ENCODE peak calls at places on chromosomes 2 and 18, in nine cellular contexts. One of them, this sample, is unnamed.

GRCh38 chr18:27824841-27825720 is 351.8 kb downstream of the CDH2 start:
- DNase-seq in RPMI7951: no peak
- DNase-seq in kidney glomerular epithelial cell: no peak
- DNase-seq in breast epithelium: no peak
- DNase-seq in sciatic nerve: no peak
- DNase-seq in EH: no peak
- DNase-seq in amniotic epithelial cell: no peak
- DNase-seq in HEK293T: no peak
- DNase-seq in iPS-NIHi11: no peak
- DNase-seq in this sample: no peak

GRCh38 chr2:12636837-12637581 is 79.7 kb upstream of the TRIB2 start:
- DNase-seq in RPMI7951: peak; percentile 14
- DNase-seq in kidney glomerular epithelial cell: no peak
- DNase-seq in breast epithelium: no peak
- DNase-seq in sciatic nerve: no peak
- DNase-seq in EH: peak; percentile 72
- DNase-seq in amniotic epithelial cell: peak; percentile 18
- DNase-seq in HEK293T: no peak
- DNase-seq in iPS-NIHi11: no peak
- DNase-seq in this sample: no peak

GRCh38 chr2:180021850-180022249 is 14.8 kb upstream of the CWC22 start:
- DNase-seq in RPMI7951: no peak
- DNase-seq in kidney glomerular epithelial cell: no peak
- DNase-seq in breast epithelium: no peak
- DNase-seq in sciatic nerve: no peak
- DNase-seq in EH: no peak
- DNase-seq in amniotic epithelial cell: no peak
- DNase-seq in HEK293T: no peak
- DNase-seq in iPS-NIHi11: no peak
- DNase-seq in this sample: no peak

GRCh38 chr2:238119756-238120462 is 18.6 kb upstream of the KLHL30 start:
- DNase-seq in RPMI7951: no peak
- DNase-seq in kidney glomerular epithelial cell: no peak
- DNase-seq in breast epithelium: no peak
- DNase-seq in sciatic nerve: no peak
- DNase-seq in EH: no peak
- DNase-seq in amniotic epithelial cell: no peak
- DNase-seq in HEK293T: no peak
- DNase-seq in iPS-NIHi11: no peak
- DNase-seq in this sample: no peak

GRCh38 chr2:105431367-105432088 is 32.7 kb upstream of the FHL2 start:
- DNase-seq in RPMI7951: peak; percentile 71
- DNase-seq in kidney glomerular epithelial cell: no peak
- DNase-seq in breast epithelium: peak; percentile 34
- DNase-seq in sciatic nerve: peak; percentile 77
- DNase-seq in EH: peak; percentile 59
- DNase-seq in amniotic epithelial cell: peak; percentile 77
- DNase-seq in HEK293T: no peak
- DNase-seq in iPS-NIHi11: no peak
- DNase-seq in this sample: no peak

GRCh38 chr2:174336403-174337336 is 1.9 kb downstream of the SP9 start:
- DNase-seq in RPMI7951: peak; percentile 17
- DNase-seq in kidney glomerular epithelial cell: no peak
- DNase-seq in breast epithelium: no peak
- DNase-seq in sciatic nerve: no peak
- DNase-seq in EH: peak; percentile 11
- DNase-seq in amniotic epithelial cell: no peak
- DNase-seq in HEK293T: peak; percentile 55
- DNase-seq in iPS-NIHi11: peak; percentile 69
- DNase-seq in this sample: no peak

GRCh38 chr2:11177871-11178598 is 22.8 kb downstream of the SLC66A3 start:
- DNase-seq in RPMI7951: peak; percentile 46
- DNase-seq in kidney glomerular epithelial cell: no peak
- DNase-seq in breast epithelium: no peak
- DNase-seq in sciatic nerve: no peak
- DNase-seq in EH: peak; percentile 44
- DNase-seq in amniotic epithelial cell: peak; percentile 36
- DNase-seq in HEK293T: no peak
- DNase-seq in iPS-NIHi11: no peak
- DNase-seq in this sample: no peak

GRCh38 chr2:38104598-38104997 is 28.6 kb upstream of the CYP1B1 start:
- DNase-seq in RPMI7951: no peak
- DNase-seq in kidney glomerular epithelial cell: no peak
- DNase-seq in breast epithelium: no peak
- DNase-seq in sciatic nerve: no peak
- DNase-seq in EH: no peak
- DNase-seq in amniotic epithelial cell: no peak
- DNase-seq in HEK293T: no peak
- DNase-seq in iPS-NIHi11: no peak
- DNase-seq in this sample: no peak

GRCh38 chr2:1809726-1810125 is 65.4 kb upstream of the PXDN start:
- DNase-seq in RPMI7951: no peak
- DNase-seq in kidney glomerular epithelial cell: no peak
- DNase-seq in breast epithelium: no peak
- DNase-seq in sciatic nerve: no peak
- DNase-seq in EH: no peak
- DNase-seq in amniotic epithelial cell: no peak
- DNase-seq in HEK293T: no peak
- DNase-seq in iPS-NIHi11: no peak
- DNase-seq in this sample: no peak

GRCh38 chr18:3089579-3089978 is 76.6 kb upstream of the LPIN2 start:
- DNase-seq in RPMI7951: no peak
- DNase-seq in kidney glomerular epithelial cell: no peak
- DNase-seq in breast epithelium: no peak
- DNase-seq in sciatic nerve: no peak
- DNase-seq in EH: no peak
- DNase-seq in amniotic epithelial cell: peak; percentile 12
- DNase-seq in HEK293T: no peak
- DNase-seq in iPS-NIHi11: no peak
- DNase-seq in this sample: no peak

GRCh38 chr2:158509928-158510797 is 53.4 kb downstream of the PKP4 start:
- DNase-seq in RPMI7951: peak; percentile 39
- DNase-seq in kidney glomerular epithelial cell: no peak
- DNase-seq in breast epithelium: no peak
- DNase-seq in sciatic nerve: no peak
- DNase-seq in EH: peak; percentile 74
- DNase-seq in amniotic epithelial cell: peak; percentile 37
- DNase-seq in HEK293T: no peak
- DNase-seq in iPS-NIHi11: no peak
- DNase-seq in this sample: peak; percentile 56

GRCh38 chr2:145066151-145066661 is 546.3 kb upstream of the ZEB2 start:
- DNase-seq in RPMI7951: peak; percentile 17
- DNase-seq in kidney glomerular epithelial cell: no peak
- DNase-seq in breast epithelium: no peak
- DNase-seq in sciatic nerve: no peak
- DNase-seq in EH: peak; percentile 54
- DNase-seq in amniotic epithelial cell: no peak
- DNase-seq in HEK293T: no peak
- DNase-seq in iPS-NIHi11: no peak
- DNase-seq in this sample: no peak

GRCh38 chr2:160294339-160294803 is 94.3 kb upstream of the ITGB6 start:
- DNase-seq in RPMI7951: peak; percentile 94
- DNase-seq in kidney glomerular epithelial cell: peak; percentile 22
- DNase-seq in breast epithelium: no peak
- DNase-seq in sciatic nerve: peak; percentile 80
- DNase-seq in EH: peak; percentile 95
- DNase-seq in amniotic epithelial cell: peak; percentile 93
- DNase-seq in HEK293T: no peak
- DNase-seq in iPS-NIHi11: no peak
- DNase-seq in this sample: no peak

GRCh38 chr2:121810959-121811853 is 55.8 kb downstream of the TSN start:
- DNase-seq in RPMI7951: peak; percentile 66
- DNase-seq in kidney glomerular epithelial cell: peak; percentile 72
- DNase-seq in breast epithelium: peak; percentile 36
- DNase-seq in sciatic nerve: peak; percentile 70
- DNase-seq in EH: peak; percentile 74
- DNase-seq in amniotic epithelial cell: peak; percentile 43
- DNase-seq in HEK293T: peak; percentile 73
- DNase-seq in iPS-NIHi11: peak; percentile 78
- DNase-seq in this sample: peak; percentile 9

This sample was measured in BJ.